ENCODE peak calls at places on chromosomes 7 and 10, in nine cellular contexts. One of them, this sample, is unnamed.

GRCh38 chr10:113225364-113225763 is 275.3 kb downstream of the TCF7L2 start:
- DNase-seq in stimulated activated CD4-positive, alpha-beta T cell treated with anti-CD3 and anti-CD28 coated beads, Interleukin-15, amount 100 ng/mL, for 48 hours: no peak
- DNase-seq in IMR-90: no peak
- DNase-seq in NCI-H1092 treated with DMSO at 0.1 percent for 48 hours: no peak
- DNase-seq in GM18507: no peak
- DNase-seq in EH: no peak
- DNase-seq in GM12865: no peak
- DNase-seq in stimulated activated CD8-positive, alpha-beta memory T cell treated with anti-CD3 and anti-CD28 coated beads, Interleukin-15, amount 100 ng/mL, for 24 hours: no peak
- DNase-seq in psoas muscle: no peak
- DNase-seq in this sample: no peak

GRCh38 chr7:101612885-101613490 is 16.1 kb downstream of the MYL10 start:
- DNase-seq in stimulated activated CD4-positive, alpha-beta T cell treated with anti-CD3 and anti-CD28 coated beads, Interleukin-15, amount 100 ng/mL, for 48 hours: no peak
- DNase-seq in IMR-90: no peak
- DNase-seq in NCI-H1092 treated with DMSO at 0.1 percent for 48 hours: no peak
- DNase-seq in GM18507: no peak
- DNase-seq in EH: no peak
- DNase-seq in GM12865: no peak
- DNase-seq in stimulated activated CD8-positive, alpha-beta memory T cell treated with anti-CD3 and anti-CD28 coated beads, Interleukin-15, amount 100 ng/mL, for 24 hours: no peak
- DNase-seq in psoas muscle: peak
- DNase-seq in this sample: no peak

GRCh38 chr7:17384400-17384799 is 85.9 kb downstream of the AHR start:
- DNase-seq in stimulated activated CD4-positive, alpha-beta T cell treated with anti-CD3 and anti-CD28 coated beads, Interleukin-15, amount 100 ng/mL, for 48 hours: no peak
- DNase-seq in IMR-90: no peak
- DNase-seq in NCI-H1092 treated with DMSO at 0.1 percent for 48 hours: no peak
- DNase-seq in GM18507: no peak
- DNase-seq in EH: no peak
- DNase-seq in GM12865: no peak
- DNase-seq in stimulated activated CD8-positive, alpha-beta memory T cell treated with anti-CD3 and anti-CD28 coated beads, Interleukin-15, amount 100 ng/mL, for 24 hours: no peak
- DNase-seq in psoas muscle: no peak
- DNase-seq in this sample: no peak

GRCh38 chr10:35993816-35994515 is 351.9 kb upstream of the FZD8 start:
- DNase-seq in stimulated activated CD4-positive, alpha-beta T cell treated with anti-CD3 and anti-CD28 coated beads, Interleukin-15, amount 100 ng/mL, for 48 hours: no peak
- DNase-seq in IMR-90: no peak
- DNase-seq in NCI-H1092 treated with DMSO at 0.1 percent for 48 hours: no peak
- DNase-seq in GM18507: no peak
- DNase-seq in EH: no peak
- DNase-seq in GM12865: no peak
- DNase-seq in stimulated activated CD8-positive, alpha-beta memory T cell treated with anti-CD3 and anti-CD28 coated beads, Interleukin-15, amount 100 ng/mL, for 24 hours: no peak
- DNase-seq in psoas muscle: no peak
- DNase-seq in this sample: no peak

GRCh38 chr7:18494821-18495408 is 634 bp upstream of the HDAC9 start:
- DNase-seq in stimulated activated CD4-positive, alpha-beta T cell treated with anti-CD3 and anti-CD28 coated beads, Interleukin-15, amount 100 ng/mL, for 48 hours: no peak
- DNase-seq in IMR-90: peak
- DNase-seq in NCI-H1092 treated with DMSO at 0.1 percent for 48 hours: peak
- DNase-seq in GM18507: no peak
- DNase-seq in EH: peak
- DNase-seq in GM12865: peak
- DNase-seq in stimulated activated CD8-positive, alpha-beta memory T cell treated with anti-CD3 and anti-CD28 coated beads, Interleukin-15, amount 100 ng/mL, for 24 hours: no peak
- DNase-seq in psoas muscle: no peak
- DNase-seq in this sample: no peak

GRCh38 chr10:61835069-61835908 is 66.2 kb upstream of the ARID5B start:
- DNase-seq in stimulated activated CD4-positive, alpha-beta T cell treated with anti-CD3 and anti-CD28 coated beads, Interleukin-15, amount 100 ng/mL, for 48 hours: no peak
- DNase-seq in IMR-90: peak
- DNase-seq in NCI-H1092 treated with DMSO at 0.1 percent for 48 hours: peak
- DNase-seq in GM18507: no peak
- DNase-seq in EH: peak
- DNase-seq in GM12865: peak
- DNase-seq in stimulated activated CD8-positive, alpha-beta memory T cell treated with anti-CD3 and anti-CD28 coated beads, Interleukin-15, amount 100 ng/mL, for 24 hours: no peak
- DNase-seq in psoas muscle: no peak
- DNase-seq in this sample: peak

GRCh38 chr10:33334170-33334838 is at the start of gene NRP1:
- DNase-seq in stimulated activated CD4-positive, alpha-beta T cell treated with anti-CD3 and anti-CD28 coated beads, Interleukin-15, amount 100 ng/mL, for 48 hours: no peak
- DNase-seq in IMR-90: no peak
- DNase-seq in NCI-H1092 treated with DMSO at 0.1 percent for 48 hours: peak
- DNase-seq in GM18507: no peak
- DNase-seq in EH: peak
- DNase-seq in GM12865: peak
- DNase-seq in stimulated activated CD8-positive, alpha-beta memory T cell treated with anti-CD3 and anti-CD28 coated beads, Interleukin-15, amount 100 ng/mL, for 24 hours: no peak
- DNase-seq in psoas muscle: peak
- DNase-seq in this sample: no peak

GRCh38 chr10:60042262-60042661 is 135.9 kb upstream of the CCDC6 start:
- DNase-seq in stimulated activated CD4-positive, alpha-beta T cell treated with anti-CD3 and anti-CD28 coated beads, Interleukin-15, amount 100 ng/mL, for 48 hours: no peak
- DNase-seq in IMR-90: no peak
- DNase-seq in NCI-H1092 treated with DMSO at 0.1 percent for 48 hours: peak
- DNase-seq in GM18507: no peak
- DNase-seq in EH: no peak
- DNase-seq in GM12865: no peak
- DNase-seq in stimulated activated CD8-positive, alpha-beta memory T cell treated with anti-CD3 and anti-CD28 coated beads, Interleukin-15, amount 100 ng/mL, for 24 hours: no peak
- DNase-seq in psoas muscle: no peak
- DNase-seq in this sample: no peak